ENCODE peak calls at places on chromosomes 11 and 22, in five cellular contexts. R is body of pancreas; N is CD4-positive, alpha-beta T cell; C is astrocyte of the cerebellum; M is tibial nerve. Y is an unnamed sample.

GRCh38 chr11:94849836-94850235 is 81.7 kb downstream of the AMOTL1 start:
- DNase-seq in R (peak), N (no peak), M (peak), C (peak), Y (no peak)

GRCh38 chr11:133902506-133902905 is 54.3 kb downstream of the IGSF9B start:
- DNase-seq in N (no peak), C (no peak), R (no peak), M (no peak), Y (no peak)

GRCh38 chr11:29564501-29564900 is 452.3 kb downstream of the KCNA4 start:
- DNase-seq in N (no peak), R (no peak), C (no peak), M (no peak), Y (no peak)

GRCh38 chr22:37561209-37562048 is 1.1 kb downstream of the CDC42EP1 start:
- DNase-seq in R (peak), C (peak), N (peak), M (peak), Y (peak)

GRCh38 chr11:119518746-119519382 is 95.9 kb upstream of the THY1 start:
- DNase-seq in N (no peak), M (no peak), R (no peak), C (peak), Y (no peak)

GRCh38 chr11:133531971-133532651 is at the start of gene OPCML:
- DNase-seq in M (no peak), C (no peak), R (no peak), N (no peak), Y (no peak)

GRCh38 chr11:46657186-46657585 is 39.8 kb downstream of the ATG13 start:
- DNase-seq in R (no peak), N (no peak), M (no peak), C (no peak), Y (no peak)

GRCh38 chr22:50548046-50548912 is 2.6 kb downstream of the KLHDC7B start:
- DNase-seq in R (peak), C (no peak), M (no peak), N (peak), Y (no peak)

GRCh38 chr11:92314499-92314898 is 89.9 kb downstream of the FAT3 start:
- DNase-seq in C (peak), M (no peak), R (no peak), N (no peak), Y (no peak)

GRCh38 chr11:123560001-123560400 is 94.4 kb downstream of the SCN3B start:
- DNase-seq in C (no peak), M (no peak), R (peak), N (peak), Y (no peak)

DNA sequence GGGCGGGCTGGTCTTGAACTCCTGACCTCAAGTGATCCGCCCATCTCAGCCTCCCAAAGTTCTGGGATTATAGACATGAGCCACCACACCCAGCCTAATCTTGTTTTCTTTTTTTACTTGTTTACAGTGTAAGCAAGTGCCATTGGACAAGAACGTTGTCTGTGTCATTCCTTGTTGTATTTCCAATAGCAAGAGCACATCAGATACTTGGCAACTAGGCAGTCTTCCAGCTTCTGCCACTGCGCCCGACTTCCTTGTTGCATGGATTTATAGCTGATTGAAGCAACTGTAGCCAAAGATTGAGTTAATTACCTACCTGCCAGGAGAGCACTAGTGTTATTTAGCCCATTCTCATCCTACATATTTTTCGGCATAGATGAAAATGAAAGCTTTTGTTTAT is 3.1 kb upstream of the SGSM3 start:
- DNase-seq in M (no peak), C (no peak), N (no peak), R (no peak), Y (no peak)
- TF ChIP-seq CTCF in M (no peak), C (no peak), N (no peak), R (no peak), Y (no peak)

GRCh38 chr11:57547854-57548377 is 10.5 kb downstream of the SMTNL1 start:
- DNase-seq in N (no peak), C (no peak), R (peak), M (no peak), Y (no peak)

GRCh38 chr11:57545883-57546282 is 8.5 kb downstream of the SMTNL1 start:
- DNase-seq in N (no peak), R (no peak), M (no peak), C (no peak), Y (no peak)

GRCh38 chr11:57546451-57546850 is 9.1 kb downstream of the SMTNL1 start:
- DNase-seq in M (no peak), C (no peak), N (no peak), R (no peak), Y (no peak)

GRCh38 chr11:57544566-57544965 is 7.2 kb downstream of the SMTNL1 start:
- DNase-seq in N (no peak), M (no peak), C (no peak), R (no peak), Y (no peak)

DNA sequence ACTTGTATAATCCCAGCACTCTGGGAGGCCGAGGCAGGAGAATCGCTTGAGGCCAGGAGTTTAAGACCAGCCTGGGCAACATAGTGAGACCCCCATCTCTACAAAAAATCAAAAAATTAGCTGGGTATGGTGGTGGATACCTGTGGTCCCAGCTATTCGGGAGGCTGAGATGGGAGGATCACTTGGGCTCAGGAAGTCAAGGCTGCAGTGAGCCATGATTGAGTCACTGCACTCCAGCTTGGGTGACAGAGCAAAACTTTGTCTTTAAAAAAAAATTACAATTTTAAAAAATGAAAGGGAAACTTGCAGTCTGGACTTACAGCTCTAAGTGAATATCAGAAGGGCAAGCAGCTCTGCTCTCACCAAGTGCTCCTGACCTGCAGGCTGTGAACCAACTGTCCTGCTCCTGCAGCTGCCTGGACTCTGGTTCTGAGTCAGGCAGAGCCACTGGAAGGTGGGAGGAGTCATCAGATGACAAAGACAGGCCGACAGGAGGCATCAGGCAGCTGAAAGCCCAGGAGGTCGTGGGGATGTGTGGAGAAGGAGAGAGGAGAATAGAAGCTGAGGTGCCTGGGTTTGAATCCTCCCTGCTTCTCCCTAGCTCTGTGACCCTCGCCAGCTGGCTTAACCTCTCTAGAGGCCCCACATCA is 9.6 kb downstream of the SMTNL1 start:
- DNase-seq in C (no peak), M (no peak), N (no peak), R (no peak), Y (no peak)
- TF ChIP-seq CTCF in C (no peak), M (no peak), N (no peak), R (no peak), Y (no peak)

DNA sequence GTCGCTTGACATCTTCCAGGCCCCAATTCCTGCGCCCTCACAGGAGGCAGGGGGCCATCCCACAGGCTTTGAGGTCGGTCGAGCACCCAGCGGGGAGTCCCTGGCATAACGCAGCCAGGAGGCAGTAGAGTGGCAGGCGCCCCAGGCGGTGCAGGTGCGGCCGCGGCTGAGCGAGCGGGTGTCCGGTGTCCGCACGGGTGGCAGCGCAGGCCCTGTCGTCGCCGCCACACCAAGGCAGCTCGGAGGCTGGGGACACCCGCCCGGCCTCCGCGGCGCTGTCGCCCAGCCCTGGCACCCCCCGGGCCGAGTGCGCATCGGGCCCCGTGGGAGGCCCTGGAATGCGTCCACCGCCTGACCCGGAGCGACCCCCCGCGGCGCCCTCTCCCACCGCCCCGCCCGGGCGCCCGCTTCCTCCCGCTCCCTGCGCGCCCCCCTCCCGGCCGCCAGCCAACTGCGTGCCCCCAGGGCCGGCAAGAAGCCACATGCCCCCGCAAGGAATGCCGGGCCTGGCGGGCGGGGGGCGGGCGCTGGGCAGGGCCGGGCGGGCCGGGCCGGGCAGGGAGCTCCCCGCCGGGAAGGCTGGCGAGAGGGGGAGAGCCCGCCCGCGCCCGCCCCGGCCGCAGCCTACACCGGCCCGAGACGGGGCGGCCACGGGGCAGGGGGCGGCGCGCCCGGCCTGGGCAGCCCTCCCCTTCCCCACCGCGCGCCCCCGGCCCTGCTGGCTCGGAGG is 33.9 kb downstream of the PRDM11 start:
- DNase-seq in C (no peak), N (no peak), R (peak), M (no peak), Y (no peak)
- TF ChIP-seq CTCF in C (no peak), N (no peak), R (peak), M (peak), Y (no peak)

DNA sequence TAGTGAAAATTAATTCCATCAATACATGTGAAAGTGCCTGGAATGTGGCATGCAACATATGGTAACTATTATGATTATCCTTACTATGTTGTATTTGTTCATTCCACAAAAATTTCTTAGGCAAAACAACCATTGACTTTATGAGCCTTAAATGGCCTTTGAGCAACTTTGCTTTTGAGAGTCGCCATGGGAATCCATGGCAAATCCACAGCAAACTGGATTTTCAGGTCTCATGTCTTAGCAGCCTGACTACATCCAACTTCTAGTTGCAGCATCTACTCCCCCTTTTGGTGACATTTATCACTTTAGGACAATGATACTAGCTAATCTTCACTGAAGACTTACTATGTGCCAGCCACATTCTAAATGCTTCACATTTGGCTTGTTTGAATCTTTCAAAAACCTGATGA is 56.8 kb downstream of the SLC1A2 start:
- DNase-seq in M (no peak), N (no peak), R (no peak), C (no peak), Y (no peak)
- TF ChIP-seq CTCF in M (no peak), N (no peak), R (no peak), C (no peak), Y (no peak)

GRCh38 chr22:48740731-48741405 is 1086.8 kb downstream of the BRD1 start:
- DNase-seq in N (no peak), R (no peak), C (no peak), M (no peak), Y (no peak)

GRCh38 chr22:48740086-48740730 is 1087.5 kb downstream of the BRD1 start:
- DNase-seq in R (no peak), C (no peak), M (no peak), N (no peak), Y (no peak)

GRCh38 chr22:48742191-48742555 is 1085.5 kb downstream of the BRD1 start:
- DNase-seq in M (no peak), N (no peak), C (no peak), R (no peak), Y (peak)

GRCh38 chr22:48742556-48743343 is 1084.9 kb downstream of the BRD1 start:
- DNase-seq in M (no peak), N (no peak), C (no peak), R (no peak), Y (peak)

GRCh38 chr22:48741540-48741939 is 1086.1 kb downstream of the BRD1 start:
- DNase-seq in R (no peak), C (no peak), M (no peak), N (no peak), Y (no peak)
- TF ChIP-seq CTCF in R (no peak), C (no peak), M (no peak), N (no peak), Y (no peak)

DNA sequence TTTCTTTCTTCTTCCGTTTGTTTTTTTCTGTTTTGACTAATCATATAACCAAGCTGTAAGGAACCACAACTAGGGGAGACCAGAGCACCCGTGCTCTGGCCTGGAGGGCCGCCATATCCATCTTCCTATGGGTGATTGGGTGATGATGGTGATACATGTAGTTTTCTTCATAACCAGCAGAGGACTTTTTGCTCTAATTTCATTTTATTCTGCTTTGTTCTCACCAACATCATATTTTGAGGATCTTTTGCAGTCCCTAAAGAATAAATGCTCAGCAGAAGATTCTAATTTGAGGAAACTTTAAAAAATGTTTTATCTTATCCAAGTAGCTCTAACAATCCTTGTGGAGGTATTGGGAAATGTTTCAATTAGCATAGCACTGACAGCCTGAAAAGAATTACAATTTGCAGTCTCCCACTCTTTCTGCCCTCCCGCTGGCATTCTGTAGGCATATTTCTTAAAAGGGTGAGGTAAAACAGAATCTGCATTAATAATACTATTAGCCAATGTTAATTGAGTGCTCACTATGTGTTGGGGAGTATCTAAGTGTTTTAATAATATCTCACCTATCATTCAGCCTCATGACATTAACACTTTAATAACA is 544.0 kb downstream of the NTM start:
- DNase-seq in R (no peak), N (no peak), C (no peak), M (no peak), Y (no peak)
- TF ChIP-seq CTCF in R (no peak), N (no peak), C (peak), M (peak), Y (no peak)

DNA sequence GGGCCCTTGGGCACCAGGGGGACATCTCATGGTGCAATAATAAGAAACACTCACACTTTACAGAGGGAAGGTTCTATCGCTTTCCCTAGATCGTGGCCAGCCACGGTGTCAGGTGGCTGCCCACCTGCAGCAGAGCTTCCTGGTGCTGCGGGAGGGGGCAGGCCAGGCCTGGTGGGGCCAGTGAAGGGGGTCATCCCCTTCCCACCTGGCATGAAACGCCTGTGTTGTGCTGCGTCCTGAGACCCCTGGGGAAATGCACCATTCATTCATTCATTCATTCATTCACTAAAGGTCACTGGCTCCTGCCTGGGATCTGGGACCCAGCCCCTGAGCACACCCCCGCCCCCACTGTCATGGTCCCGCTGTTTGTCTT is 394 bp upstream of the RHOD start:
- DNase-seq in N (no peak), C (no peak), M (no peak), R (no peak), Y (no peak)
- TF ChIP-seq CTCF in N (no peak), C (no peak), M (no peak), R (no peak), Y (no peak)

Y was measured in omental fat pad.